ENCODE peak calls at places on chromosome 22, in nine cellular contexts. G, P, N, U, Y, F, K, H and O are unnamed samples.
A peak's percentile ranks its signal among the peaks of the same experiment; 100 is the strongest.

GRCh38 chr22:45996241-45997076 is 19.5 kb upstream of the WNT7B start:
- DNase-seq in G (peak; percentile 62), U (peak; percentile 75), H (peak; percentile 79), P (no peak), F (peak; percentile 38), N (no peak), K (no peak), Y (no peak), O (peak; percentile 47)

GRCh38 chr22:17905445-17905844 is 118.9 kb downstream of the MICAL3 start:
- DNase-seq in P (no peak), G (no peak), Y (no peak), F (no peak), K (no peak), N (no peak), U (no peak), H (no peak), O (no peak)

GRCh38 chr22:46730568-46731245 is 7.3 kb downstream of the CERK start:
- DNase-seq in K (no peak), U (no peak), Y (no peak), N (peak; percentile 57), F (no peak), G (no peak), P (no peak), H (no peak), O (no peak)

GRCh38 chr22:19579113-19579811 is 55.1 kb upstream of the CLDN5 start:
- DNase-seq in F (peak; percentile 24), P (no peak), N (no peak), U (no peak), K (no peak), G (no peak), H (no peak), Y (peak; percentile 14), O (no peak)

GRCh38 chr22:39024923-39025322 is 4.0 kb downstream of the APOBEC3D start:
- DNase-seq in K (no peak), U (no peak), H (no peak), F (no peak), P (no peak), N (no peak), G (no peak), Y (peak; percentile 50), O (no peak)

GRCh38 chr22:25045176-25045575 is 92.7 kb downstream of the KIAA1671 start:
- DNase-seq in N (no peak), G (no peak), H (no peak), P (no peak), Y (no peak), F (no peak), U (no peak), K (no peak), O (no peak)

GRCh38 chr22:48951836-48952235 is 875.8 kb downstream of the BRD1 start:
- DNase-seq in U (no peak), N (no peak), H (no peak), Y (no peak), G (no peak), P (no peak), K (no peak), F (no peak), O (no peak)

GRCh38 chr22:39797528-39798147 is 95.9 kb downstream of the ENTHD1 start:
- DNase-seq in P (no peak), N (no peak), Y (no peak), K (no peak), U (no peak), G (no peak), F (no peak), H (no peak), O (no peak)

GRCh38 chr22:22068657-22069056 is 86.1 kb upstream of the TOP3B start:
- DNase-seq in Y (no peak), U (no peak), N (no peak), F (no peak), P (no peak), G (no peak), H (no peak), K (no peak), O (no peak)

GRCh38 chr22:29141078-29141688 is 64.5 kb upstream of the EMID1 start:
- DNase-seq in Y (no peak), H (no peak), P (no peak), N (no peak), F (no peak), U (no peak), G (no peak), K (no peak), O (no peak)

GRCh38 chr22:30637701-30638114 is 2.1 kb downstream of the SLC35E4 start:
- DNase-seq in U (no peak), N (no peak), K (no peak), G (no peak), F (no peak), Y (no peak), H (no peak), P (no peak), O (no peak)

GRCh38 chr22:30640361-30640760 is 4.8 kb downstream of the SLC35E4 start:
- DNase-seq in F (no peak), G (no peak), P (no peak), N (no peak), U (no peak), H (no peak), Y (no peak), K (no peak), O (no peak)

GRCh38 chr22:30636226-30637077 is 871 bp downstream of the SLC35E4 start:
- DNase-seq in F (peak; percentile 25), P (no peak), K (no peak), U (peak; percentile 29), Y (peak; percentile 61), N (no peak), G (no peak), H (no peak), O (no peak)

GRCh38 chr22:30634477-30635233 is 926 bp upstream of the SLC35E4 start:
- DNase-seq in K (peak; percentile 74), H (peak; percentile 85), Y (peak; percentile 89), G (peak; percentile 88), F (peak; percentile 82), P (no peak), U (peak; percentile 87), N (peak; percentile 93), O (peak; percentile 89)

GRCh38 chr22:30635273-30636225 is at the start of gene SLC35E4:
- DNase-seq in K (peak; percentile 78), H (peak; percentile 96), N (peak; percentile 93), F (peak; percentile 91), P (no peak), U (peak; percentile 95), Y (peak; percentile 91), G (peak; percentile 95), O (peak; percentile 90)
- TF ChIP-seq CTCF in K (peak; percentile 48), H (peak; percentile 20), N (peak; percentile 24), F (no peak), P (peak; percentile 54), U (peak; percentile 24), Y (no peak), G (peak; percentile 45), O (peak; percentile 24)

DNA sequence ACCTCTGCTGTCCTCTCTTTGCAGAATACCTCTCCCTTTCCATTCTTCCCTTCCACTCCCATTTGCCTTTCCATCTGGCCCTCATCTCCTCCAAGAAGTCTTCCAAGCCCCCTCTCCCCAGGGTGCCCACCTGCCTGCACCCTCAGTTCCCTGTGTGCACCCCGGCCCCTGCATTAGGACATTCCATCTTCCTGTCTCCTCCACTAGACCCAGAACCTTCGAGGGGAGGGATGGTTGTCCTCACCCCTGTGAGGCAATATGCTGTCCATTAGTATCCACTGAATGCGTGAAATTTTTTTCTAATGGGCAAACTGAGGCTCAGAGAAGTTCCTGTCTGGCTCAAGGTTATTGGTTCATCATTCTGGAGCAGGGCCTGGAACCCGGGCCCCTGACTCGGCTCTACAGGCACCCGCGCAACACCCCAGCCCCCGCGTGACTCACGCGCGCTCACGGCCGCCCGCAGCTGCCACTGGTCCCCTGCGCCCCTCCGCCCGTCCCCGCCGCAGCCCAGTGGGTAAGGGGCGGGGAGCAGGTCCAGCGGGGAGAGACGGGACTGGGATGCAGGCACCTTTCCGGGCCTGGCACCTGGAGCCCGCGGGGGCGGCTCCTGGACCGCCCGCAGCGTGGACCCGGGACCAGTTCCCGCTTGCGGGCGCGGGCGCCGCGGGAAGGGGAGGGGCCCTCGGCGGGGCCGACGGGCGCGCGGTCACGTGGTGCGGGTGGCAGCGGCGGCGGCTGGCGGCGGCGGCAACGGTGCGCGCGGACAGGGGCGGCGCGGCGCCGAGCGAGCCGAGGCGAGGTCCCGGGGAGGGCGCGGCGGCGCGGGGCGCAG is 7.0 kb downstream of the SEPTIN3 start:
- DNase-seq in N (peak; percentile 68), U (peak; percentile 31), P (no peak), F (peak; percentile 47), G (no peak), Y (no peak), H (no peak), K (no peak), O (no peak)
- H3K4me3 ChIP-seq in N (peak overlapping the region; percentile 42), U (peak overlapping the region; percentile 66), P (peak overlapping the region; percentile 33), F (no peak overlapping the region), G (peak overlapping the region; percentile 21), Y (no peak overlapping the region), H (peak overlapping the region; percentile 34), K (peak overlapping the region; percentile 43), O (no peak overlapping the region)

DNA sequence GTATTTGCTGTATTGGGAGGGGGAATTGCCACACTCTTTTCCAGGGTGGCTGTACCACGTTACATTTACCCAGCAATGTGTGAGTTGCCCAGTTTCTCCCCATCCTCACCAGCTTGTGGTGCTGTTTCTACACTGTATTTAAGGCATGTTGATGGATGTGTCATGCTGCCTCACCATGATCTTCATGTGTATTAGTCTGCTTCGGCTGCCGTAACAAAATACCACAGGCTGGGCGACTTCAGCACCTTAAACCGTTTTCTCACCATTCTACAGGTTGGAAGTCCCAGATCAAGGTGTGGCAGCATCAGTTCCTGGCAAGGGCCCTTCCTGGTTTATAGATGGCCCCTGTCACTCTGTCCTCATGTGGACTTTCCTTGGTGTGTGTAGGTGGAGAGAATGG is 169.7 kb downstream of the IGLL1 start:
- DNase-seq in F (no peak), G (no peak), H (no peak), K (no peak), U (no peak), P (no peak), Y (no peak), N (no peak), O (no peak)
- TF ChIP-seq CTCF in F (no peak), G (no peak), H (no peak), K (no peak), U (no peak), P (no peak), Y (no peak), N (no peak), O (no peak)

GRCh38 chr22:43147821-43148220 is 3.5 kb upstream of the TSPO start:
- DNase-seq in Y (peak; percentile 56), P (no peak), K (no peak), G (no peak), H (no peak), U (no peak), N (no peak), F (peak; percentile 35), O (no peak)
- H3K4me3 ChIP-seq in Y (peak overlapping the region; percentile 61), P (no peak overlapping the region), K (no peak overlapping the region), G (no peak overlapping the region), H (no peak overlapping the region), U (no peak overlapping the region), N (no peak overlapping the region), F (no peak overlapping the region), O (no peak overlapping the region)

DNA sequence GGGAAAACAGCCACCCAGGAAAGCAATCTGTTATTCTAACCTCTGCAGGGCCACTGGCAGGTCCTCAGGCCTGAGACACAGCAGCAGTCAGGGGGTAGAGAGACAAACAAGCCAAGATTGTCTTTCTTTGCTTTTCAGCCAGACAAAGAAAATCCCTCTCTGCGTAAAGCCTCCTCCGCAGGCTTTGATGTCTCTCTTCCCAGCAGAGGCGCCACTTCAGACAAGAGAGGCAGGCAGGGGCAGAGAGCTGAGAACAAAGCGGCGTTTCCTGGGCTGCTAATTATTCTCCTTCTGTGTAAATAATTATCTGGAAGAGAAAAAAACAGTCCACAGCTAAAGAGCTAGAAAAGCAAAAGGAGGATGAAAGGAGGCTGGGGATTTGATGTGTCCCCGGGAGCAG is 102.7 kb upstream of the SEZ6L start:
- DNase-seq in N (peak; percentile 17), F (no peak), U (no peak), P (no peak), K (no peak), Y (no peak), G (no peak), H (no peak), O (no peak)
- TF ChIP-seq CTCF in N (peak; percentile 6), F (no peak), U (no peak), P (no peak), K (no peak), Y (no peak), G (no peak), H (no peak), O (no peak)